ENCODE peak calls at places on chromosomes 2 and 18, in eight cellular contexts. G is brain microvascular endothelial cell; Z is sigmoid colon; V is stimulated activated CD4-positive, alpha-beta T cell treated with anti-CD3 and anti-CD28 coated beads, Interleukin-15, amount 100 ng/mL, for 1 hour; D is OCI-LY7; X is stimulated activated CD8-positive, alpha-beta memory T cell treated with anti-CD3 and anti-CD28 coated beads, Interleukin-12 subunit alpha, Interleukin-12 subunit beta, amount 100 ng/mL, for 4 hours; L is GM10248; M is fibroblast of the aortic adventitia. I is an unnamed sample.

GRCh38 chr2:227325824-227326195 is 759 bp downstream of the MFF start:
- DNase-seq in M (peak; percentile 55), L (peak; percentile 15), V (no peak), D (peak; percentile 26), X (no peak), G (peak; percentile 33), Z (peak; percentile 66), I (no peak)

GRCh38 chr2:36411962-36412444 is 56.4 kb downstream of the CRIM1 start:
- DNase-seq in Z (no peak), L (no peak), X (no peak), D (no peak), V (no peak), M (no peak), G (peak; percentile 69), I (no peak)

GRCh38 chr18:49250819-49251388 is 209.5 kb downstream of the DYM start:
- DNase-seq in M (peak; percentile 60), Z (no peak), V (no peak), X (no peak), G (peak; percentile 31), D (peak; percentile 45), L (no peak), I (no peak)

GRCh38 chr2:189147361-189147760 is 32.2 kb downstream of the COL5A2 start:
- DNase-seq in L (no peak), M (no peak), Z (no peak), G (no peak), V (no peak), X (no peak), D (no peak), I (no peak)

GRCh38 chr2:3124921-3125760 is 252.5 kb downstream of the EIPR1 start:
- DNase-seq in G (no peak), X (no peak), M (no peak), D (no peak), L (no peak), Z (no peak), V (no peak), I (no peak)

GRCh38 chr2:226758886-226759660 is 40.5 kb downstream of the IRS1 start:
- DNase-seq in G (peak; percentile 61), X (no peak), Z (no peak), D (no peak), L (no peak), M (peak; percentile 81), V (no peak), I (no peak)

GRCh38 chr2:38076250-38076709 is 329 bp upstream of the CYP1B1 start:
- DNase-seq in X (no peak), V (peak; percentile 26), G (peak; percentile 61), L (peak; percentile 75), M (peak; percentile 90), D (no peak), Z (peak; percentile 90), I (no peak)

GRCh38 chr2:105776560-105776928 is 31.8 kb downstream of the NCK2 start:
- DNase-seq in V (no peak), D (no peak), G (no peak), X (no peak), M (no peak), L (no peak), Z (no peak), I (no peak)

GRCh38 chr18:7234061-7234460 is 3.2 kb downstream of the LRRC30 start:
- DNase-seq in V (no peak), D (no peak), M (no peak), G (no peak), X (no peak), L (no peak), Z (no peak), I (no peak)

GRCh38 chr2:218501665-218502064 is 66.5 kb downstream of the USP37 start:
- DNase-seq in M (peak; percentile 69), D (no peak), G (peak; percentile 4), V (no peak), L (no peak), Z (no peak), X (no peak), I (peak; percentile 20)

GRCh38 chr2:165791811-165792454 is 2.1 kb downstream of the GALNT3 start:
- DNase-seq in X (no peak), Z (no peak), G (peak; percentile 58), L (no peak), D (no peak), M (no peak), V (no peak), I (no peak)

GRCh38 chr2:72824224-72824842 is 1.5 kb downstream of the EXOC6B start:
- DNase-seq in M (peak; percentile 69), X (no peak), G (peak; percentile 21), V (no peak), L (no peak), D (no peak), Z (no peak), I (no peak)

GRCh38 chr2:173963323-173963816 is 1.8 kb downstream of the SP3 start:
- DNase-seq in V (no peak), L (peak; percentile 36), M (peak; percentile 83), D (peak; percentile 83), Z (peak; percentile 67), G (peak; percentile 71), X (no peak), I (no peak)

GRCh38 chr2:196131949-196132925 is 39.1 kb downstream of the STK17B start:
- DNase-seq in X (no peak), D (peak; percentile 61), V (no peak), G (no peak), L (no peak), Z (no peak), M (no peak), I (no peak)

GRCh38 chr2:149606251-149606811 is 18.8 kb upstream of the MMADHC start:
- DNase-seq in D (no peak), L (no peak), Z (no peak), M (no peak), V (no peak), X (no peak), G (peak; percentile 32), I (no peak)

GRCh38 chr18:36813753-36814130 is 15.1 kb downstream of the TPGS2 start:
- DNase-seq in V (no peak), G (no peak), M (peak; percentile 20), X (no peak), L (no peak), Z (no peak), D (no peak), I (no peak)

GRCh38 chr18:45243347-45244095 is 371.8 kb upstream of the SLC14A2 start:
- DNase-seq in M (peak; percentile 38), G (no peak), V (no peak), Z (no peak), L (no peak), X (no peak), D (no peak), I (no peak)

GRCh38 chr18:79178044-79178632 is 108.9 kb downstream of the ATP9B start:
- DNase-seq in M (no peak), G (no peak), D (no peak), X (no peak), L (no peak), V (no peak), Z (no peak), I (no peak)

GRCh38 chr18:24958001-24958400 is 394.0 kb downstream of the ZNF521 start:
- DNase-seq in Z (no peak), V (no peak), D (no peak), G (no peak), L (no peak), X (no peak), M (no peak), I (no peak)

GRCh38 chr2:227460079-227460485 is 11.9 kb upstream of the AGFG1 start:
- DNase-seq in V (peak; percentile 43), M (peak; percentile 84), X (peak; percentile 64), D (no peak), Z (no peak), L (peak; percentile 45), G (peak; percentile 26), I (no peak)

GRCh38 chr2:111227716-111228141 is 107.0 kb downstream of the BCL2L11 start:
- DNase-seq in M (peak; percentile 68), V (no peak), D (no peak), X (no peak), L (no peak), G (peak; percentile 59), Z (no peak), I (peak; percentile 39)

GRCh38 chr2:47002480-47003381 is 87.1 kb upstream of the MCFD2 start:
- DNase-seq in L (no peak), Z (no peak), D (no peak), G (no peak), X (no peak), M (no peak), V (no peak), I (no peak)

GRCh38 chr2:29475446-29476006 is 360.3 kb downstream of the CLIP4 start:
- DNase-seq in X (no peak), Z (no peak), V (no peak), L (no peak), G (no peak), M (no peak), D (no peak), I (no peak)

GRCh38 chr2:142868281-142868762 is 9.1 kb upstream of the KYNU start:
- DNase-seq in D (no peak), L (no peak), Z (peak; percentile 81), M (peak; percentile 42), G (no peak), X (peak; percentile 10), V (peak; percentile 1), I (no peak)

GRCh38 chr2:15191801-15192200 is 369.3 kb downstream of the NBAS start:
- DNase-seq in X (no peak), L (no peak), D (no peak), Z (no peak), G (no peak), V (no peak), M (no peak), I (no peak)